ENCODE peak calls at places on chromosomes 6 and 20, in eight cellular contexts. T is HT1080, O is fibroblast of the conjunctiva, B is transverse colon, H is caudate nucleus, E is NCI-H1105 treated with DMSO at 0.1 percent for 48 hours, Q is fibroblast of villous mesenchyme, M is T follicular helper cell. Y is an unnamed sample.

GRCh38 chr20:24916412-24916811 is 32.7 kb upstream of the CST7 start:
- DNase-seq in T (no peak), O (no peak), B (no peak), H (no peak), E (no peak), Q (no peak), M (no peak), Y (no peak)

GRCh38 chr20:23456416-23456815 is 3.7 kb upstream of the CST11 start:
- DNase-seq in T (no peak), O (no peak), B (no peak), H (no peak), E (no peak), Q (no peak), M (no peak), Y (no peak)

GRCh38 chr6:170200458-170200891 is 90.4 kb downstream of the DLL1 start:
- DNase-seq in T (no peak), O (no peak), B (no peak), H (no peak), E (no peak), Q (peak; percentile 30), M (no peak), Y (no peak)

GRCh38 chr20:31517373-31517772 is 3.1 kb downstream of the HM13 start:
- DNase-seq in T (peak; percentile 59), O (peak; percentile 59), B (peak; percentile 40), H (no peak), E (no peak), Q (peak; percentile 67), M (no peak), Y (no peak)

GRCh38 chr6:101779051-101779844 is 385.7 kb downstream of the GRIK2 start:
- DNase-seq in T (peak; percentile 72), O (no peak), B (no peak), H (no peak), E (no peak), Q (peak; percentile 46), M (no peak), Y (no peak)

GRCh38 chr6:15946701-15947390 is 182.0 kb upstream of the MYLIP start:
- DNase-seq in T (no peak), O (no peak), B (no peak), H (no peak), E (no peak), Q (no peak), M (no peak), Y (no peak)

GRCh38 chr6:46903175-46903574 is 18.6 kb downstream of the ADGRF5 start:
- DNase-seq in T (no peak), O (no peak), B (no peak), H (no peak), E (no peak), Q (no peak), M (no peak), Y (no peak)

GRCh38 chr20:41436679-41437078 is 70.1 kb upstream of the EMILIN3 start:
- DNase-seq in T (peak; percentile 83), O (peak; percentile 27), B (no peak), H (no peak), E (no peak), Q (peak; percentile 92), M (no peak), Y (no peak)

GRCh38 chr6:132933085-132933484 is 118.7 kb downstream of the RPS12 start:
- DNase-seq in T (no peak), O (no peak), B (no peak), H (no peak), E (peak; percentile 50), Q (no peak), M (no peak), Y (peak; percentile 20)

GRCh38 chr20:977021-977420 is 25.1 kb downstream of the RSPO4 start:
- DNase-seq in T (no peak), O (no peak), B (no peak), H (no peak), E (no peak), Q (no peak), M (no peak), Y (no peak)